ENCODE peak calls at places on chromosome 1, in nine cellular contexts. One of them, this sample, is unnamed.

GRCh38 chr1:6614019-6614952 is 755 bp downstream of the PHF13 start:
- DNase-seq in ELF-1: no peak
- DNase-seq in stimulated activated CD4-positive, alpha-beta T cell treated with anti-CD3 and anti-CD28 coated beads, Interleukin-4, amount 100 ng/mL, for 48 hours: no peak
- DNase-seq in RWPE1: peak; percentile 68
- DNase-seq in globus pallidus: peak; percentile 51
- DNase-seq in AG04449: no peak
- DNase-seq in stimulated activated naive B cell treated with anti-CD40 and anti-IgM and Interleukin-4, amounts not matched to agents 10 μg/mL and 1 μg/mL and 100 μg/mL, for 72 hours: peak; percentile 32
- DNase-seq in cardiac muscle cell: peak; percentile 81
- DNase-seq in prostate gland: peak; percentile 56
- DNase-seq in this sample: peak; percentile 35

GRCh38 chr1:20343149-20343936 is 52.7 kb downstream of the VWA5B1 start:
- DNase-seq in ELF-1: peak; percentile 42
- DNase-seq in stimulated activated CD4-positive, alpha-beta T cell treated with anti-CD3 and anti-CD28 coated beads, Interleukin-4, amount 100 ng/mL, for 48 hours: no peak
- DNase-seq in RWPE1: peak; percentile 40
- DNase-seq in globus pallidus: no peak
- DNase-seq in AG04449: no peak
- DNase-seq in stimulated activated naive B cell treated with anti-CD40 and anti-IgM and Interleukin-4, amounts not matched to agents 10 μg/mL and 1 μg/mL and 100 μg/mL, for 72 hours: peak; percentile 14
- DNase-seq in cardiac muscle cell: peak; percentile 61
- DNase-seq in prostate gland: no peak
- DNase-seq in this sample: no peak

GRCh38 chr1:113868387-113869083 is 3.0 kb downstream of the PTPN22 start:
- DNase-seq in ELF-1: no peak
- DNase-seq in stimulated activated CD4-positive, alpha-beta T cell treated with anti-CD3 and anti-CD28 coated beads, Interleukin-4, amount 100 ng/mL, for 48 hours: no peak
- DNase-seq in RWPE1: peak; percentile 12
- DNase-seq in globus pallidus: no peak
- DNase-seq in AG04449: no peak
- DNase-seq in stimulated activated naive B cell treated with anti-CD40 and anti-IgM and Interleukin-4, amounts not matched to agents 10 μg/mL and 1 μg/mL and 100 μg/mL, for 72 hours: no peak
- DNase-seq in cardiac muscle cell: no peak
- DNase-seq in prostate gland: no peak
- DNase-seq in this sample: no peak

GRCh38 chr1:204384636-204385354 is 25.1 kb upstream of the PLEKHA6 start:
- DNase-seq in ELF-1: no peak
- DNase-seq in stimulated activated CD4-positive, alpha-beta T cell treated with anti-CD3 and anti-CD28 coated beads, Interleukin-4, amount 100 ng/mL, for 48 hours: no peak
- DNase-seq in RWPE1: peak; percentile 51
- DNase-seq in globus pallidus: peak; percentile 58
- DNase-seq in AG04449: no peak
- DNase-seq in stimulated activated naive B cell treated with anti-CD40 and anti-IgM and Interleukin-4, amounts not matched to agents 10 μg/mL and 1 μg/mL and 100 μg/mL, for 72 hours: no peak
- DNase-seq in cardiac muscle cell: no peak
- DNase-seq in prostate gland: peak; percentile 48
- DNase-seq in this sample: no peak

GRCh38 chr1:1370771-1371300 is 4.2 kb downstream of the AURKAIP1 start:
- DNase-seq in ELF-1: no peak
- DNase-seq in stimulated activated CD4-positive, alpha-beta T cell treated with anti-CD3 and anti-CD28 coated beads, Interleukin-4, amount 100 ng/mL, for 48 hours: no peak
- DNase-seq in RWPE1: no peak
- DNase-seq in globus pallidus: no peak
- DNase-seq in AG04449: no peak
- DNase-seq in stimulated activated naive B cell treated with anti-CD40 and anti-IgM and Interleukin-4, amounts not matched to agents 10 μg/mL and 1 μg/mL and 100 μg/mL, for 72 hours: no peak
- DNase-seq in cardiac muscle cell: no peak
- DNase-seq in prostate gland: no peak
- DNase-seq in this sample: no peak

GRCh38 chr1:89454845-89455521 is 69.6 kb upstream of the LRRC8B start:
- DNase-seq in ELF-1: no peak
- DNase-seq in stimulated activated CD4-positive, alpha-beta T cell treated with anti-CD3 and anti-CD28 coated beads, Interleukin-4, amount 100 ng/mL, for 48 hours: peak; percentile 36
- DNase-seq in RWPE1: peak; percentile 57
- DNase-seq in globus pallidus: peak; percentile 43
- DNase-seq in AG04449: no peak
- DNase-seq in stimulated activated naive B cell treated with anti-CD40 and anti-IgM and Interleukin-4, amounts not matched to agents 10 μg/mL and 1 μg/mL and 100 μg/mL, for 72 hours: peak; percentile 26
- DNase-seq in cardiac muscle cell: peak; percentile 67
- DNase-seq in prostate gland: peak; percentile 36
- DNase-seq in this sample: peak; percentile 17

GRCh38 chr1:96075704-96076455 is 645.7 kb upstream of the PTBP2 start:
- DNase-seq in ELF-1: no peak
- DNase-seq in stimulated activated CD4-positive, alpha-beta T cell treated with anti-CD3 and anti-CD28 coated beads, Interleukin-4, amount 100 ng/mL, for 48 hours: no peak
- DNase-seq in RWPE1: peak; percentile 52
- DNase-seq in globus pallidus: no peak
- DNase-seq in AG04449: no peak
- DNase-seq in stimulated activated naive B cell treated with anti-CD40 and anti-IgM and Interleukin-4, amounts not matched to agents 10 μg/mL and 1 μg/mL and 100 μg/mL, for 72 hours: no peak
- DNase-seq in cardiac muscle cell: no peak
- DNase-seq in prostate gland: no peak
- DNase-seq in this sample: no peak

GRCh38 chr1:224543453-224543852 is 72.7 kb upstream of the CNIH3 start:
- DNase-seq in ELF-1: no peak
- DNase-seq in stimulated activated CD4-positive, alpha-beta T cell treated with anti-CD3 and anti-CD28 coated beads, Interleukin-4, amount 100 ng/mL, for 48 hours: no peak
- DNase-seq in RWPE1: no peak
- DNase-seq in globus pallidus: no peak
- DNase-seq in AG04449: no peak
- DNase-seq in stimulated activated naive B cell treated with anti-CD40 and anti-IgM and Interleukin-4, amounts not matched to agents 10 μg/mL and 1 μg/mL and 100 μg/mL, for 72 hours: no peak
- DNase-seq in cardiac muscle cell: no peak
- DNase-seq in prostate gland: no peak
- DNase-seq in this sample: no peak

GRCh38 chr1:46110521-46110920 is 21.9 kb downstream of the PIK3R3 start:
- DNase-seq in ELF-1: no peak
- DNase-seq in stimulated activated CD4-positive, alpha-beta T cell treated with anti-CD3 and anti-CD28 coated beads, Interleukin-4, amount 100 ng/mL, for 48 hours: no peak
- DNase-seq in RWPE1: no peak
- DNase-seq in globus pallidus: no peak
- DNase-seq in AG04449: no peak
- DNase-seq in stimulated activated naive B cell treated with anti-CD40 and anti-IgM and Interleukin-4, amounts not matched to agents 10 μg/mL and 1 μg/mL and 100 μg/mL, for 72 hours: no peak
- DNase-seq in cardiac muscle cell: no peak
- DNase-seq in prostate gland: no peak
- DNase-seq in this sample: no peak

GRCh38 chr1:33220701-33221384 is 35.4 kb upstream of the ZNF362 start:
- DNase-seq in ELF-1: peak; percentile 79
- DNase-seq in stimulated activated CD4-positive, alpha-beta T cell treated with anti-CD3 and anti-CD28 coated beads, Interleukin-4, amount 100 ng/mL, for 48 hours: no peak
- DNase-seq in RWPE1: peak; percentile 97
- DNase-seq in globus pallidus: no peak
- DNase-seq in AG04449: no peak
- DNase-seq in stimulated activated naive B cell treated with anti-CD40 and anti-IgM and Interleukin-4, amounts not matched to agents 10 μg/mL and 1 μg/mL and 100 μg/mL, for 72 hours: no peak
- DNase-seq in cardiac muscle cell: peak; percentile 19
- DNase-seq in prostate gland: peak; percentile 64
- DNase-seq in this sample: no peak

GRCh38 chr1:201282931-201283829 is at the start of gene PKP1:
- DNase-seq in ELF-1: peak; percentile 62
- DNase-seq in stimulated activated CD4-positive, alpha-beta T cell treated with anti-CD3 and anti-CD28 coated beads, Interleukin-4, amount 100 ng/mL, for 48 hours: no peak
- DNase-seq in RWPE1: peak; percentile 90
- DNase-seq in globus pallidus: no peak
- DNase-seq in AG04449: no peak
- DNase-seq in stimulated activated naive B cell treated with anti-CD40 and anti-IgM and Interleukin-4, amounts not matched to agents 10 μg/mL and 1 μg/mL and 100 μg/mL, for 72 hours: no peak
- DNase-seq in cardiac muscle cell: peak; percentile 29
- DNase-seq in prostate gland: peak; percentile 94
- DNase-seq in this sample: no peak

GRCh38 chr1:43241352-43241953 is 28.3 kb upstream of the TMEM125 start:
- DNase-seq in ELF-1: peak; percentile 69
- DNase-seq in stimulated activated CD4-positive, alpha-beta T cell treated with anti-CD3 and anti-CD28 coated beads, Interleukin-4, amount 100 ng/mL, for 48 hours: no peak
- DNase-seq in RWPE1: peak; percentile 79
- DNase-seq in globus pallidus: no peak
- DNase-seq in AG04449: no peak
- DNase-seq in stimulated activated naive B cell treated with anti-CD40 and anti-IgM and Interleukin-4, amounts not matched to agents 10 μg/mL and 1 μg/mL and 100 μg/mL, for 72 hours: no peak
- DNase-seq in cardiac muscle cell: no peak
- DNase-seq in prostate gland: peak; percentile 36
- DNase-seq in this sample: no peak

GRCh38 chr1:193346085-193346484 is 159.7 kb upstream of the B3GALT2 start:
- DNase-seq in ELF-1: no peak
- DNase-seq in stimulated activated CD4-positive, alpha-beta T cell treated with anti-CD3 and anti-CD28 coated beads, Interleukin-4, amount 100 ng/mL, for 48 hours: no peak
- DNase-seq in RWPE1: no peak
- DNase-seq in globus pallidus: no peak
- DNase-seq in AG04449: no peak
- DNase-seq in stimulated activated naive B cell treated with anti-CD40 and anti-IgM and Interleukin-4, amounts not matched to agents 10 μg/mL and 1 μg/mL and 100 μg/mL, for 72 hours: no peak
- DNase-seq in cardiac muscle cell: no peak
- DNase-seq in prostate gland: no peak
- DNase-seq in this sample: no peak

GRCh38 chr1:187734427-187734826 is 905.7 kb downstream of the PLA2G4A start:
- DNase-seq in ELF-1: peak; percentile 29
- DNase-seq in stimulated activated CD4-positive, alpha-beta T cell treated with anti-CD3 and anti-CD28 coated beads, Interleukin-4, amount 100 ng/mL, for 48 hours: no peak
- DNase-seq in RWPE1: no peak
- DNase-seq in globus pallidus: no peak
- DNase-seq in AG04449: no peak
- DNase-seq in stimulated activated naive B cell treated with anti-CD40 and anti-IgM and Interleukin-4, amounts not matched to agents 10 μg/mL and 1 μg/mL and 100 μg/mL, for 72 hours: no peak
- DNase-seq in cardiac muscle cell: no peak
- DNase-seq in prostate gland: no peak
- DNase-seq in this sample: no peak

GRCh38 chr1:65310078-65310587 is 790 bp downstream of the DNAJC6 start:
- DNase-seq in ELF-1: no peak
- DNase-seq in stimulated activated CD4-positive, alpha-beta T cell treated with anti-CD3 and anti-CD28 coated beads, Interleukin-4, amount 100 ng/mL, for 48 hours: no peak
- DNase-seq in RWPE1: no peak
- DNase-seq in globus pallidus: peak; percentile 83
- DNase-seq in AG04449: no peak
- DNase-seq in stimulated activated naive B cell treated with anti-CD40 and anti-IgM and Interleukin-4, amounts not matched to agents 10 μg/mL and 1 μg/mL and 100 μg/mL, for 72 hours: no peak
- DNase-seq in cardiac muscle cell: no peak
- DNase-seq in prostate gland: no peak
- DNase-seq in this sample: no peak

GRCh38 chr1:18485227-18485626 is 4.5 kb downstream of the KLHDC7A start:
- DNase-seq in ELF-1: no peak
- DNase-seq in stimulated activated CD4-positive, alpha-beta T cell treated with anti-CD3 and anti-CD28 coated beads, Interleukin-4, amount 100 ng/mL, for 48 hours: no peak
- DNase-seq in RWPE1: no peak
- DNase-seq in globus pallidus: no peak
- DNase-seq in AG04449: no peak
- DNase-seq in stimulated activated naive B cell treated with anti-CD40 and anti-IgM and Interleukin-4, amounts not matched to agents 10 μg/mL and 1 μg/mL and 100 μg/mL, for 72 hours: no peak
- DNase-seq in cardiac muscle cell: no peak
- DNase-seq in prostate gland: no peak
- DNase-seq in this sample: no peak

GRCh38 chr1:226631229-226632000 is 82.9 kb downstream of the STUM start:
- DNase-seq in ELF-1: no peak
- DNase-seq in stimulated activated CD4-positive, alpha-beta T cell treated with anti-CD3 and anti-CD28 coated beads, Interleukin-4, amount 100 ng/mL, for 48 hours: no peak
- DNase-seq in RWPE1: no peak
- DNase-seq in globus pallidus: no peak
- DNase-seq in AG04449: no peak
- DNase-seq in stimulated activated naive B cell treated with anti-CD40 and anti-IgM and Interleukin-4, amounts not matched to agents 10 μg/mL and 1 μg/mL and 100 μg/mL, for 72 hours: no peak
- DNase-seq in cardiac muscle cell: no peak
- DNase-seq in prostate gland: no peak
- DNase-seq in this sample: no peak

GRCh38 chr1:86018311-86018923 is 138.2 kb downstream of the COL24A1 start:
- DNase-seq in ELF-1: peak; percentile 65
- DNase-seq in stimulated activated CD4-positive, alpha-beta T cell treated with anti-CD3 and anti-CD28 coated beads, Interleukin-4, amount 100 ng/mL, for 48 hours: no peak
- DNase-seq in RWPE1: peak; percentile 30
- DNase-seq in globus pallidus: peak; percentile 22
- DNase-seq in AG04449: no peak
- DNase-seq in stimulated activated naive B cell treated with anti-CD40 and anti-IgM and Interleukin-4, amounts not matched to agents 10 μg/mL and 1 μg/mL and 100 μg/mL, for 72 hours: no peak
- DNase-seq in cardiac muscle cell: peak; percentile 42
- DNase-seq in prostate gland: peak; percentile 6
- DNase-seq in this sample: no peak

GRCh38 chr1:215482079-215482478 is 85.0 kb upstream of the KCTD3 start:
- DNase-seq in ELF-1: no peak
- DNase-seq in stimulated activated CD4-positive, alpha-beta T cell treated with anti-CD3 and anti-CD28 coated beads, Interleukin-4, amount 100 ng/mL, for 48 hours: no peak
- DNase-seq in RWPE1: no peak
- DNase-seq in globus pallidus: no peak
- DNase-seq in AG04449: no peak
- DNase-seq in stimulated activated naive B cell treated with anti-CD40 and anti-IgM and Interleukin-4, amounts not matched to agents 10 μg/mL and 1 μg/mL and 100 μg/mL, for 72 hours: no peak
- DNase-seq in cardiac muscle cell: no peak
- DNase-seq in prostate gland: no peak
- DNase-seq in this sample: no peak

GRCh38 chr1:195946500-195946899 is 661.7 kb downstream of the KCNT2 start:
- DNase-seq in ELF-1: no peak
- DNase-seq in stimulated activated CD4-positive, alpha-beta T cell treated with anti-CD3 and anti-CD28 coated beads, Interleukin-4, amount 100 ng/mL, for 48 hours: no peak
- DNase-seq in RWPE1: no peak
- DNase-seq in globus pallidus: no peak
- DNase-seq in AG04449: no peak
- DNase-seq in stimulated activated naive B cell treated with anti-CD40 and anti-IgM and Interleukin-4, amounts not matched to agents 10 μg/mL and 1 μg/mL and 100 μg/mL, for 72 hours: no peak
- DNase-seq in cardiac muscle cell: no peak
- DNase-seq in prostate gland: no peak
- DNase-seq in this sample: no peak

GRCh38 chr1:7813677-7814373 is 29.7 kb downstream of the PER3 start:
- DNase-seq in ELF-1: no peak
- DNase-seq in stimulated activated CD4-positive, alpha-beta T cell treated with anti-CD3 and anti-CD28 coated beads, Interleukin-4, amount 100 ng/mL, for 48 hours: no peak
- DNase-seq in RWPE1: no peak
- DNase-seq in globus pallidus: no peak
- DNase-seq in AG04449: no peak
- DNase-seq in stimulated activated naive B cell treated with anti-CD40 and anti-IgM and Interleukin-4, amounts not matched to agents 10 μg/mL and 1 μg/mL and 100 μg/mL, for 72 hours: no peak
- DNase-seq in cardiac muscle cell: no peak
- DNase-seq in prostate gland: no peak
- DNase-seq in this sample: no peak